ENCODE peak calls at places on chromosomes 13 and 19, in ten cellular contexts. R is EL; Z is HCEC 1CT; C is H9; D is SHP77; E is NCI-H1417; B is stimulated activated CD4-positive, alpha-beta T cell treated with anti-CD3 and anti-CD28 coated beads, TNF-alpha, amount 100 ng/mL, for 48 hours; K is small intestine; Y is ascending aorta; L is uterus. N is an unnamed sample.

GRCh38 chr19:5828661-5829566 is 10.6 kb downstream of the FUT6 start:
- DNase-seq in R (no peak), Z (no peak), C (peak), D (peak), E (peak), B (peak), K (no peak), Y (no peak), L (no peak), N (no peak)

GRCh38 chr13:84430441-84430840 is 548.2 kb upstream of the SLITRK1 start:
- DNase-seq in R (peak), Z (peak), C (no peak), D (no peak), E (peak), B (no peak), K (no peak), Y (no peak), L (no peak), N (peak)

GRCh38 chr19:18344546-18344945 is 4.1 kb downstream of the PGPEP1 start:
- DNase-seq in R (no peak), Z (no peak), C (no peak), D (no peak), E (no peak), B (no peak), K (no peak), Y (no peak), L (no peak), N (no peak)

GRCh38 chr13:39452412-39452811 is 150.6 kb downstream of the LHFPL6 start:
- DNase-seq in R (peak), Z (peak), C (no peak), D (no peak), E (peak), B (no peak), K (no peak), Y (no peak), L (no peak), N (no peak)

GRCh38 chr13:79528356-79528755 is 47.4 kb downstream of the NDFIP2 start:
- DNase-seq in R (no peak), Z (peak), C (no peak), D (no peak), E (no peak), B (no peak), K (no peak), Y (no peak), L (no peak), N (peak)

GRCh38 chr13:24698686-24699085 is 18.5 kb downstream of the ATP12A start:
- DNase-seq in R (no peak), Z (no peak), C (no peak), D (no peak), E (no peak), B (no peak), K (no peak), Y (no peak), L (no peak), N (no peak)

GRCh38 chr19:30450101-30450500 is 77.9 kb downstream of the ZNF536 start:
- DNase-seq in R (no peak), Z (no peak), C (peak), D (no peak), E (peak), B (no peak), K (no peak), Y (no peak), L (peak), N (no peak)

GRCh38 chr19:18850560-18851375 is 19.0 kb downstream of the UPF1 start:
- DNase-seq in R (no peak), Z (no peak), C (no peak), D (no peak), E (no peak), B (no peak), K (no peak), Y (no peak), L (peak), N (no peak)

GRCh38 chr19:42032428-42032827 is 37.6 kb downstream of the GRIK5 start:
- DNase-seq in R (no peak), Z (no peak), C (peak), D (peak), E (peak), B (no peak), K (peak), Y (no peak), L (no peak), N (no peak)

GRCh38 chr19:20858218-20858617 is 64.8 kb upstream of the ZNF85 start:
- DNase-seq in R (no peak), Z (no peak), C (peak), D (no peak), E (no peak), B (no peak), K (no peak), Y (no peak), L (no peak), N (no peak)

GRCh38 chr19:32018014-32018413 is 327.4 kb upstream of the ZNF507 start:
- DNase-seq in R (no peak), Z (no peak), C (no peak), D (no peak), E (no peak), B (no peak), K (peak), Y (no peak), L (peak), N (no peak)

GRCh38 chr13:70874646-70875045 is 766.4 kb upstream of the KLHL1 start:
- DNase-seq in R (no peak), Z (no peak), C (no peak), D (no peak), E (no peak), B (no peak), K (no peak), Y (no peak), L (no peak), N (no peak)

GRCh38 chr19:8441725-8442544 is 2.8 kb upstream of the HNRNPM start:
- DNase-seq in R (no peak), Z (no peak), C (peak), D (no peak), E (no peak), B (no peak), K (no peak), Y (no peak), L (no peak), N (no peak)

GRCh38 chr19:48540110-48540509 is 11.9 kb upstream of the SULT2B1 start:
- DNase-seq in R (no peak), Z (no peak), C (no peak), D (peak), E (peak), B (no peak), K (peak), Y (no peak), L (no peak), N (no peak)

GRCh38 chr19:54481326-54481930 is 8.3 kb upstream of the CDC42EP5 start:
- DNase-seq in R (peak), Z (peak), C (peak), D (peak), E (peak), B (peak), K (peak), Y (no peak), L (no peak), N (peak)

GRCh38 chr13:71312923-71313322 is 554.1 kb downstream of the DACH1 start:
- DNase-seq in R (no peak), Z (no peak), C (no peak), D (no peak), E (no peak), B (no peak), K (no peak), Y (no peak), L (no peak), N (no peak)

GRCh38 chr13:27283906-27284523 is 13.4 kb downstream of the RASL11A start:
- DNase-seq in R (peak), Z (peak), C (peak), D (peak), E (peak), B (no peak), K (peak), Y (no peak), L (no peak), N (no peak)

GRCh38 chr19:27794444-27795042 is 1418.4 kb downstream of the UQCRFS1 start:
- DNase-seq in R (peak), Z (peak), C (peak), D (no peak), E (no peak), B (no peak), K (no peak), Y (no peak), L (no peak), N (peak)

N was measured in IMR-90.